ENCODE peak calls at places on chromosomes 4 and X, in five cellular contexts. J is small intestine; D is CD8-positive, alpha-beta memory T cell; C is ovary; I is heart left ventricle. W is an unnamed sample.

GRCh38 chrX:79081895-79082512 is 62.5 kb upstream of the GPR174 start:
- DNase-seq in C (no peak), J (peak), D (peak), I (no peak), W (peak)

GRCh38 chr4:38030023-38030422 is 69.8 kb downstream of the PTTG2 start:
- DNase-seq in D (no peak), I (no peak), C (no peak), J (no peak), W (no peak)

GRCh38 chr4:96356591-96357360 is 516.9 kb downstream of the PDHA2 start:
- DNase-seq in I (no peak), J (no peak), D (no peak), C (no peak), W (no peak)

GRCh38 chr4:828641-829271 is 2.8 kb upstream of the CPLX1 start:
- DNase-seq in I (no peak), D (peak), J (no peak), C (no peak), W (no peak)

GRCh38 chr4:7394681-7395451 is 39.9 kb downstream of the PSAPL1 start:
- DNase-seq in D (no peak), C (no peak), J (peak), I (peak), W (no peak)

GRCh38 chr4:146255463-146255862 is 41.1 kb downstream of the REELD1 start:
- DNase-seq in I (no peak), D (no peak), J (no peak), C (no peak), W (no peak)

GRCh38 chrX:43604753-43605152 is 51.3 kb upstream of the MAOA start:
- DNase-seq in I (no peak), J (no peak), D (no peak), C (no peak), W (no peak)

GRCh38 chr4:71195932-71196331 is 142.9 kb upstream of the SLC4A4 start:
- DNase-seq in I (no peak), J (no peak), D (no peak), C (no peak), W (no peak)

GRCh38 chr4:7155611-7156071 is 36.7 kb upstream of the SORCS2 start:
- DNase-seq in I (peak), J (no peak), C (peak), D (no peak), W (no peak)

GRCh38 chr4:5932021-5932553 is 39.2 kb upstream of the CRMP1 start:
- DNase-seq in J (no peak), C (no peak), D (no peak), I (no peak), W (no peak)

GRCh38 chr4:31365006-31365690 is 645.0 kb downstream of the PCDH7 start:
- DNase-seq in D (no peak), C (no peak), J (no peak), I (no peak), W (no peak)

GRCh38 chr4:119039160-119039559 is 96.5 kb upstream of the MYOZ2 start:
- DNase-seq in C (no peak), I (no peak), D (no peak), J (no peak), W (no peak)

GRCh38 chr4:74845834-74846233 is 51.5 kb upstream of the BTC start:
- DNase-seq in I (no peak), J (no peak), C (no peak), D (no peak), W (no peak)

GRCh38 chr4:8509311-8509950 is 68.9 kb downstream of the TRMT44 start:
- DNase-seq in J (no peak), I (no peak), C (no peak), D (no peak), W (no peak)

GRCh38 chrX:47634871-47635575 is 5.3 kb upstream of the CFP start:
- DNase-seq in J (no peak), C (no peak), D (peak), I (no peak), W (no peak)

GRCh38 chr4:3484057-3484973 is 21.2 kb downstream of the DOK7 start:
- DNase-seq in I (peak), D (no peak), J (peak), C (no peak), W (no peak)

GRCh38 chrX:40154229-40154852 is 56.6 kb upstream of the BCOR start:
- DNase-seq in D (no peak), C (peak), J (no peak), I (peak), W (no peak)

GRCh38 chr4:835148-836002 is 9.4 kb upstream of the CPLX1 start:
- DNase-seq in I (peak), J (peak), C (no peak), D (peak), W (no peak)

GRCh38 chrX:53184836-53185235 is 40.2 kb downstream of the KDM5C start:
- DNase-seq in D (no peak), C (no peak), J (no peak), I (no peak), W (no peak)

GRCh38 chrX:137747231-137747630 is 181.3 kb downstream of the ZIC3 start:
- DNase-seq in D (no peak), J (no peak), C (no peak), I (no peak), W (no peak)
- H3K4me3 ChIP-seq in D (no peak), J (no peak), C (no peak), I (no peak), W (no peak)

DNA sequence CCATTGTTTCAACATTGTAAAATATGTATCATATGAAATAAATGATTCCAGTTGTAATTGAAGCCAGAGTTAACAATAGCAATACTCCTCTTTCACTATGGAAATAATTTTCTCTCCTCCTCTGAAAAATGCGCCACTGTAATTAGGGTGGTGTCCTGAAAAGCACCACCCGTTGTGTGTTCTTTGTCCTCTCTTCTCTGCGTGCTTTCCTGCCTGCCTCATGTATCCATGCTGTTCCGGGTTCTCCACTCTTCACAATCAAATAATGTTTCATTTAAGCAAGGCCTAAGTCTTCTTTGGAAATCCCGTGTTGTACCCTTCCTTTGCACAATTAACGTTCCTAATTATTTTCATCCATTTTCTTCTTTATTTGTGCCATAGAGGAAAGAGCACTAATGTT is 293.3 kb downstream of the ADGRL3 start:
- DNase-seq in J (no peak), D (no peak), C (no peak), I (no peak), W (no peak)
- H3K27ac ChIP-seq in J (no peak), D (no peak), C (no peak), I (no peak), W (no peak)

GRCh38 chr4:123699823-123700822 is 303.5 kb downstream of the SPRY1 start:
- DNase-seq in D (no peak), I (peak), C (no peak), J (no peak), W (no peak)
- H3K4me3 ChIP-seq in D (no peak), I (no peak), C (peak), J (no peak), W (no peak)

GRCh38 chr4:169062861-169063197 is 52.8 kb upstream of the CBR4 start:
- DNase-seq in D (no peak), J (peak), C (no peak), I (no peak), W (no peak)

GRCh38 chr4:169060396-169061081 is 50.5 kb upstream of the CBR4 start:
- DNase-seq in I (no peak), C (no peak), D (no peak), J (no peak), W (no peak)

GRCh38 chr4:169058312-169058711 is 48.3 kb upstream of the CBR4 start:
- DNase-seq in C (no peak), I (peak), D (no peak), J (no peak), W (no peak)

GRCh38 chr4:169063441-169063840 is 53.4 kb upstream of the CBR4 start:
- DNase-seq in J (no peak), C (no peak), D (no peak), I (no peak), W (no peak)

GRCh38 chr4:169059294-169060201 is 49.5 kb upstream of the CBR4 start:
- DNase-seq in J (no peak), I (peak), C (no peak), D (no peak), W (no peak)
- H3K27ac ChIP-seq in J (no peak), I (peak), C (no peak), D (no peak), W (no peak)

DNA sequence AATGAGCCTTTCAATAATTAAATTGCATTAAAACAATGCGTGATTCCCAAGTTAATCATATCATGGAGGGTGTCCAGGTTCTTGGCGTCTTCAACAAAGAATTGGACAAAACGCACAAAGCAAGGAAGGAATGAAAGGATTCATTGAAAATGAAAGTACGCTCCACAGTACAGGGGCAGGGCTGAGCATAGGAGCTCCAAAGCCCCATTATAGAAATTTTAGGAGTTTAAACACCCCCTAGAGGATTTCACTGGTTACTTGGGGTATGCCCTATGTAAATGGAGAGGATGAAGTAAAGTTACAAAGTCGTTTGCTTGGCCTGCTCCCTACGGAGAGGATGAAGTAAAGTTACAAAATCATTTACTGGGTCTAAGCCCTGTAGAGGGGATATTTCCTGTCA is 1910.4 kb downstream of the C4orf33 start:
- DNase-seq in I (no peak), J (no peak), D (no peak), C (no peak), W (no peak)
- H3K4me3 ChIP-seq in I (no peak), J (no peak), D (no peak), C (no peak), W (no peak)

DNA sequence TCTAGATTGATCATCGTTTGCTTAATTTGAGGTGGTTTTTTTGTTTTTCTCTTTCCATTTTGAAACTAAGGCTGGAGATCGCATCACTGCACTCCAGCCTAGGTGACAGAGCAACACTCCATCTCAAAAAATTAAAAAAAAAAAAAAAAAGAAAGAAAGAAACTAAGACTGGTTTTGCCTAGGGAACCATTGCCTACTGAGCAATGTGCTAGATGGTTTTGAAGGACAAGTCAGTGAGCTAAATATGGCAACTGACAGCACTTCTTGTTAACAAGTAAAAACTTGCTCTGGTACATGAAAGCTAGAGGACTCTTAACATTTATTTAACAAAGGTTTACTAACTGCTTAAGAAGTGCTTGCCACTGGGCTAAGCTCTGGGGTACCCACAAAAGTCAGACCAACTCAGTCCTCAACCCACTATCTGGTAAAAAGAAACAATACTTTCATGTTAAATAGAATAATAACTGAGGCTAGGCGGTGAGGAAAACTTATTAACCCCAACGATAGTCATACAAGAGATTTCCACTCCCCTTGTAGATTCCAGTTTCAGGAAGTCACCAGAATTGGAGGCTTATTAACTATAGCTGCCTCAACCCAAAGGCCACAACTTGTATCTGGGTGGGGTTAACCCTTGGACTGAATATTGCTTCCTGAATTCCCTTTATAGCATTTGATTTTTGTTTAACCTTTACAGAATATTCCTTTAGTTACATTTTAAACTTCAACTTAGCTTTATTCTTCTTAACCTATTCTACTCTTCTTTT is 111.6 kb downstream of the FRYL start:
- DNase-seq in C (no peak), I (no peak), D (no peak), J (peak), W (no peak)
- H3K27ac ChIP-seq in C (no peak), I (peak), D (no peak), J (peak), W (no peak)